ENCODE peak calls at places on chromosomes 16 and 17, in five cellular contexts. C is mammary epithelial cell, Z is cardiac muscle cell, Y is right lobe of liver, K is GM23338. M is an unnamed sample.

GRCh38 chr16:27365142-27366089 is 36.6 kb upstream of the IL21R start:
- DNase-seq in C (peak; percentile 95), Z (no peak), Y (no peak), K (no peak), M (no peak)

GRCh38 chr17:48908047-48908843 is at the start of gene UBE2Z:
- DNase-seq in C (peak; percentile 95), Z (peak; percentile 98), Y (peak; percentile 95), K (peak; percentile 97), M (peak; percentile 94)

GRCh38 chr16:1363501-1364041 is 11.8 kb downstream of the GNPTG start:
- DNase-seq in C (peak; percentile 44), Z (peak; percentile 41), Y (peak; percentile 70), K (peak; percentile 79), M (peak; percentile 67)

GRCh38 chr17:17041018-17041521 is 1.2 kb upstream of the MPRIP start:
- DNase-seq in C (peak; percentile 40), Z (no peak), Y (no peak), K (no peak), M (peak; percentile 100)

GRCh38 chr17:32976605-32977004 is 15.0 kb upstream of the SPACA3 start:
- DNase-seq in C (no peak), Z (no peak), Y (no peak), K (no peak), M (no peak)

GRCh38 chr16:81967358-81967757 is 43.9 kb downstream of the SDR42E1 start:
- DNase-seq in C (no peak), Z (no peak), Y (no peak), K (no peak), M (no peak)

GRCh38 chr17:76883744-76884525 is 15.7 kb downstream of the MGAT5B start:
- DNase-seq in C (no peak), Z (no peak), Y (no peak), K (no peak), M (no peak)

GRCh38 chr16:4123617-4124300 is 7.5 kb upstream of the ADCY9 start:
- DNase-seq in C (no peak), Z (no peak), Y (no peak), K (no peak), M (no peak)

GRCh38 chr17:57600092-57600491 is 145.0 kb downstream of the CCDC182 start:
- DNase-seq in C (no peak), Z (peak; percentile 61), Y (no peak), K (no peak), M (no peak)

GRCh38 chr17:81844887-81845286 is 10.0 kb upstream of the PPP1R27 start:
- DNase-seq in C (no peak), Z (no peak), Y (no peak), K (no peak), M (no peak)

GRCh38 chr16:76959166-76959565 is 231.8 kb upstream of the MON1B start:
- DNase-seq in C (no peak), Z (no peak), Y (no peak), K (no peak), M (no peak)

GRCh38 chr16:30567160-30567990 is 4.1 kb downstream of the ZNF688 start:
- DNase-seq in C (peak; percentile 94), Z (no peak), Y (no peak), K (no peak), M (no peak)

DNA sequence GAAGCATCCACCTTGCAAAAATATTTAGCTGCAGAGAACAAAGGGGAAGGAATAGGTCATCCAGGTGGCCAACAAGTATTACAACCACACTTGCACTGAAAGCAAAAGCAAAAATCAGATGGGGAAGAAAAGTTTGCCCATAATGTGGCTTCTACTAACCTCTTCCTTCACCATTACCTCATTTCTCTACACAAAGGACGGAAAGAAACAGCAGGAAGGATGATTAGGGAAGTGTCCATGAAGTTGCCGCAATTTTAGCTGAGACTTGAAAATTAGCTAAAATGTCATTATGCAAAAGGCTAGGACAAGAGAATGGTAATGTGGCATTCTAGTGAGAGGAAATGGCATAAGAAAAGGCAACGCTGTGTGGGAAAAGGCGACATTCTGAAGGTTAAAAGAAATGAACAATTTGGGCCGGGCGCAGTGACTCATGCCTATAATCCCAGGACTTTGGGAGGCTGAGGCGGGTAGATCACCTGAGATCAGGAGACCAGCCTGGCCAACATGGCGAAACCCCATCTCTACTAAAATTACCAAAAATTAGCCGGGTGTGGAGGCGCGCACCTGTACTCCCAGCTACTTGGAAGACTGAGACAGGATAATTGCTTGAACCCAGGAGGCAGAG is 13.7 kb downstream of the KANSL1 start:
- DNase-seq in C (no peak), Z (no peak), Y (no peak), K (peak; percentile 80), M (no peak)
- H3K4me1 ChIP-seq in C (peaks cover 17% of the 10 kb centered on the region), Z (peaks cover 43% of the 10 kb centered on the region), Y (peaks cover 11% of the 10 kb centered on the region), K (peaks cover 94% of the 10 kb centered on the region), M (peaks cover 3% of the 10 kb centered on the region)

GRCh38 chr17:41625602-41626001 is 1.2 kb upstream of the KRT17 start:
- DNase-seq in C (peak; percentile 93), Z (peak; percentile 42), Y (no peak), K (no peak), M (no peak)

GRCh38 chr17:41627316-41628072 is 3.1 kb upstream of the KRT17 start:
- DNase-seq in C (no peak), Z (no peak), Y (no peak), K (peak; percentile 23), M (no peak)

GRCh38 chr17:41621916-41622315 is 2.5 kb downstream of the KRT17 start:
- DNase-seq in C (peak; percentile 60), Z (no peak), Y (no peak), K (no peak), M (no peak)

GRCh38 chr17:41620583-41621434 is 3.6 kb downstream of the KRT17 start:
- DNase-seq in C (peak; percentile 86), Z (peak; percentile 60), Y (no peak), K (no peak), M (no peak)

GRCh38 chr17:41624208-41625101 is at the start of gene KRT17:
- DNase-seq in C (peak; percentile 99), Z (no peak), Y (no peak), K (peak; percentile 55), M (peak; percentile 81)
- H3K27ac ChIP-seq in C (peak within 1 kb of the TSS; percentile 98), Z (no peak within 1 kb of the TSS), Y (no peak within 1 kb of the TSS), K (no peak within 1 kb of the TSS), M (peak within 1 kb of the TSS; percentile 84)

DNA sequence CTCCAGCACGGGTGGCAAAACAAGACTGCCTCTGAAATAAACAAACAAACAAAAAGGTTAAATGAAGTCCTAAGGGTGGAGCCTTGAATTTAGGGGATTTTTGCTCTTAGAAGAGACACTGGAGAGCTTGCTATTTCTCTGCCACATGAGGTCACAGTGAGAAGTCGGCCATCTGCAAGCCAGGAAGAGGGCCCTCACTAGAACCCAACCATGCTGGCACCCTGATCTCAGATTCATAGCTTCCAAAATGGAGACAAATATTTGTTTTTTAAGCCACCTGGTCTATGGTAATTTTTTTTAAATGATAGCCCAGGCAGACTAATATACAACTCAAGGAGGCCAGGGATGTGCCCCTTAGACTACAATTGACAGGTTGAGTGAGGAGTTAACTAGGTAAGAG is 255.5 kb downstream of the XYLT1 start:
- DNase-seq in C (no peak), Z (no peak), Y (no peak), K (no peak), M (no peak)
- H3K36me3 ChIP-seq in C (no peaks in the 10 kb centered on the region), Z (no peaks in the 10 kb centered on the region), Y (no peaks in the 10 kb centered on the region), K (no peaks in the 10 kb centered on the region), M (no peaks in the 10 kb centered on the region)

GRCh38 chr17:46180895-46181279 is 12.3 kb downstream of the KANSL1 start:
- DNase-seq in C (no peak), Z (no peak), Y (no peak), K (no peak), M (no peak)
- H3K4me1 ChIP-seq in C (peaks cover 16% of the 10 kb centered on the region), Z (peaks cover 49% of the 10 kb centered on the region), Y (peaks cover 18% of the 10 kb centered on the region), K (peaks cover 95% of the 10 kb centered on the region), M (peaks cover 3% of the 10 kb centered on the region)

GRCh38 chr16:58331024-58331707 is 36.3 kb upstream of the PRSS54 start:
- DNase-seq in C (no peak), Z (no peak), Y (no peak), K (peak; percentile 89), M (peak; percentile 23)
- H3K27ac ChIP-seq in C (no peak overlapping the region), Z (no peak overlapping the region), Y (no peak overlapping the region), K (peak overlapping the region; percentile 98), M (no peak overlapping the region)

GRCh38 chr16:6958184-6958583 is 374.5 kb upstream of the RBFOX1 start:
- DNase-seq in C (no peak), Z (no peak), Y (no peak), K (no peak), M (no peak)

GRCh38 chr16:6957676-6958075 is 375.0 kb upstream of the RBFOX1 start:
- DNase-seq in C (no peak), Z (no peak), Y (no peak), K (no peak), M (peak; percentile 3)

GRCh38 chr16:6961704-6962103 is 370.9 kb upstream of the RBFOX1 start:
- DNase-seq in C (no peak), Z (no peak), Y (no peak), K (no peak), M (no peak)

GRCh38 chr16:6955303-6955702 is 377.3 kb upstream of the RBFOX1 start:
- DNase-seq in C (no peak), Z (no peak), Y (no peak), K (no peak), M (no peak)

GRCh38 chr16:6956511-6956910 is 376.1 kb upstream of the RBFOX1 start:
- DNase-seq in C (no peak), Z (no peak), Y (no peak), K (no peak), M (no peak)
- H3K36me3 ChIP-seq in C (no peaks in the 10 kb centered on the region), Z (no peaks in the 10 kb centered on the region), Y (no peaks in the 10 kb centered on the region), K (no peaks in the 10 kb centered on the region), M (no peaks in the 10 kb centered on the region)

M was measured in SJCRH30.